ENCODE peak calls at places on chromosomes 7 and 10, in eight cellular contexts. One of them, this sample, is unnamed.
A peak's percentile ranks its signal among the peaks of the same experiment; 100 is the strongest.

GRCh38 chr7:88835147-88835728 is 39.7 kb upstream of the TEX47 start:
- DNase-seq in PC-3: peak; percentile 57
- DNase-seq in A549: peak; percentile 37
- DNase-seq in right lobe of liver: no peak
- DNase-seq in Calu3: peak; percentile 21
- DNase-seq in epithelial cell of esophagus: peak; percentile 45
- DNase-seq in AG10803: peak; percentile 4
- DNase-seq in heart right ventricle: no peak
- DNase-seq in this sample: peak; percentile 20

GRCh38 chr10:124701435-124701834 is 42.7 kb downstream of the FAM53B start:
- DNase-seq in AG10803: peak; percentile 29
- DNase-seq in Calu3: no peak
- DNase-seq in right lobe of liver: peak; percentile 85
- DNase-seq in epithelial cell of esophagus: no peak
- DNase-seq in PC-3: no peak
- DNase-seq in A549: no peak
- DNase-seq in heart right ventricle: peak; percentile 97
- DNase-seq in this sample: no peak

GRCh38 chr10:102596506-102596971 is 47.7 kb upstream of the TRIM8 start:
- DNase-seq in Calu3: peak; percentile 64
- DNase-seq in heart right ventricle: no peak
- DNase-seq in epithelial cell of esophagus: peak; percentile 75
- DNase-seq in PC-3: peak; percentile 68
- DNase-seq in AG10803: peak; percentile 57
- DNase-seq in A549: peak; percentile 66
- DNase-seq in right lobe of liver: no peak
- DNase-seq in this sample: peak; percentile 68

GRCh38 chr7:157521061-157521731 is 184.4 kb downstream of the DNAJB6 start:
- DNase-seq in PC-3: no peak
- DNase-seq in epithelial cell of esophagus: no peak
- DNase-seq in heart right ventricle: no peak
- DNase-seq in right lobe of liver: peak; percentile 46
- DNase-seq in AG10803: no peak
- DNase-seq in A549: no peak
- DNase-seq in Calu3: no peak
- DNase-seq in this sample: no peak

GRCh38 chr10:130394832-130395231 is 258.6 kb downstream of the GLRX3 start:
- DNase-seq in right lobe of liver: no peak
- DNase-seq in Calu3: no peak
- DNase-seq in PC-3: no peak
- DNase-seq in epithelial cell of esophagus: no peak
- DNase-seq in A549: no peak
- DNase-seq in AG10803: no peak
- DNase-seq in heart right ventricle: no peak
- DNase-seq in this sample: no peak

GRCh38 chr10:34145751-34146150 is 669.3 kb downstream of the PARD3 start:
- DNase-seq in heart right ventricle: no peak
- DNase-seq in right lobe of liver: no peak
- DNase-seq in epithelial cell of esophagus: no peak
- DNase-seq in A549: no peak
- DNase-seq in Calu3: no peak
- DNase-seq in PC-3: peak; percentile 72
- DNase-seq in AG10803: peak; percentile 39
- DNase-seq in this sample: no peak

GRCh38 chr10:11091517-11092102 is 73.9 kb downstream of the CELF2 start:
- DNase-seq in PC-3: no peak
- DNase-seq in right lobe of liver: no peak
- DNase-seq in epithelial cell of esophagus: no peak
- DNase-seq in Calu3: no peak
- DNase-seq in A549: no peak
- DNase-seq in AG10803: no peak
- DNase-seq in heart right ventricle: no peak
- DNase-seq in this sample: no peak

GRCh38 chr10:120480065-120480600 is 23.1 kb downstream of the PLPP4 start:
- DNase-seq in A549: no peak
- DNase-seq in Calu3: no peak
- DNase-seq in heart right ventricle: no peak
- DNase-seq in AG10803: peak; percentile 25
- DNase-seq in right lobe of liver: no peak
- DNase-seq in PC-3: peak; percentile 25
- DNase-seq in epithelial cell of esophagus: no peak
- DNase-seq in this sample: no peak

DNA sequence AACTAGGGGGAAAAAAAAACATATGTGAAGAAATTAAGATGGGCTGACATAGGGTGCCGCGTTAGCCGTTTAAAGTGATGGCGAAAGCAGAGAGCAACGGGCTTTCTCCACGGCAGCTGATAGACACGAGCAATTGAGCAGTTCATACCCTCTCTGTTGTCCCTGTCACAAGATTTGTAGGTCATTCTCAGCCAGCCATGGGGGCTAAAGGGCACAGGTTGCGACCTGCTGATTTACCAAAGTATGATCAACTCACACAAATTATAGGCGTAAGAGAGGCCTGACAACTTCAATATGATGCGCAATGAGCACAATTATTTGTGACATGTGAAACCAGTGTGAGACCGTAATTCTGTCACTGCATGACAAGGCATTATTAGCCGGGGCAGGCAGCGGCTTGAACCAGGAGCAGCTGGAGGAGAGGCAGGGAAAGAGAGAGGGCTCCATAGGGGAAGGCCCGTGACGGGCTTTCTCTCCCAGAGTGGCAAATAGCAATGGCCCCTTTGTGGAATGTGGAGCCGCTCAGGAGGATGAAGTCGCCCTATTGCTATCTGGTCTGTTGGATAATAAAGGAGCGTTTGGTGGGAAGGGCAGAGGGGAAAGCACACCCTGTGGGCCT is 195.1 kb upstream of the HABP2 start:
- DNase-seq in right lobe of liver: no peak
- DNase-seq in A549: no peak
- DNase-seq in PC-3: no peak
- DNase-seq in heart right ventricle: no peak
- DNase-seq in AG10803: no peak
- DNase-seq in epithelial cell of esophagus: no peak
- DNase-seq in Calu3: no peak
- DNase-seq in this sample: no peak
- TF ChIP-seq CTCF in right lobe of liver: no peak
- TF ChIP-seq CTCF in A549: no peak
- TF ChIP-seq CTCF in PC-3: no peak
- TF ChIP-seq CTCF in heart right ventricle: no peak
- TF ChIP-seq CTCF in AG10803: no peak
- TF ChIP-seq CTCF in epithelial cell of esophagus: no peak
- TF ChIP-seq CTCF in Calu3: no peak
- TF ChIP-seq CTCF in this sample: no peak

DNA sequence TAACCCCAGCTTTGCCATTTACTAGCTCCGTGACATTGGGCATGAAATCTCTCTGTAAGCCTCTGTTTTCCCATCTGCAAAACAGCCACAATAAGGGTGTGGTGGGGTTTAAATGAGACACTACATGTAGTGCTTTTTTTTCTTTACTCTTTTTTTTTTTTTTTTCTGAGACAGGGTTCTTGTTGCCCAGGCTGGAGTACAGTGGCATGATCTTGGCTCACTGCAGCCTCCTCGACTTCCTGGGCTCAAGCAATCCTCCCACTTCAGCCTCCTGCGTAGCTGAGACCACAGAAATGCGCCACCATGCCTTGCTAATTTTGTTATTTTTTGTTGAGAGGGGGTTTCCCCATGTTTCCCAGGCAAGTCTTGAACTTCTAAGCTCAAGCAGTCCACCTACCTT is 8.3 kb upstream of the DENND10 start:
- DNase-seq in AG10803: no peak
- DNase-seq in A549: no peak
- DNase-seq in right lobe of liver: no peak
- DNase-seq in heart right ventricle: no peak
- DNase-seq in PC-3: no peak
- DNase-seq in epithelial cell of esophagus: no peak
- DNase-seq in Calu3: no peak
- DNase-seq in this sample: no peak
- TF ChIP-seq CTCF in AG10803: no peak
- TF ChIP-seq CTCF in A549: no peak
- TF ChIP-seq CTCF in right lobe of liver: no peak
- TF ChIP-seq CTCF in heart right ventricle: no peak
- TF ChIP-seq CTCF in PC-3: no peak
- TF ChIP-seq CTCF in epithelial cell of esophagus: no peak
- TF ChIP-seq CTCF in Calu3: no peak
- TF ChIP-seq CTCF in this sample: no peak

GRCh38 chr7:130999926-131000325 is 265.9 kb upstream of the KLF14 start:
- DNase-seq in epithelial cell of esophagus: no peak
- DNase-seq in PC-3: no peak
- DNase-seq in A549: no peak
- DNase-seq in AG10803: no peak
- DNase-seq in right lobe of liver: no peak
- DNase-seq in heart right ventricle: no peak
- DNase-seq in Calu3: no peak
- DNase-seq in this sample: no peak
- TF ChIP-seq CTCF in epithelial cell of esophagus: no peak
- TF ChIP-seq CTCF in PC-3: no peak
- TF ChIP-seq CTCF in A549: no peak
- TF ChIP-seq CTCF in AG10803: no peak
- TF ChIP-seq CTCF in right lobe of liver: no peak
- TF ChIP-seq CTCF in heart right ventricle: no peak
- TF ChIP-seq CTCF in Calu3: no peak
- TF ChIP-seq CTCF in this sample: no peak

GRCh38 chr7:16647435-16647960 is 1.5 kb downstream of the BZW2 start:
- DNase-seq in heart right ventricle: no peak
- DNase-seq in PC-3: no peak
- DNase-seq in A549: no peak
- DNase-seq in epithelial cell of esophagus: no peak
- DNase-seq in AG10803: peak; percentile 37
- DNase-seq in right lobe of liver: no peak
- DNase-seq in Calu3: no peak
- DNase-seq in this sample: no peak

GRCh38 chr7:16650266-16650665 is 4.3 kb downstream of the BZW2 start:
- DNase-seq in heart right ventricle: no peak
- DNase-seq in PC-3: no peak
- DNase-seq in A549: no peak
- DNase-seq in Calu3: peak; percentile 26
- DNase-seq in AG10803: no peak
- DNase-seq in epithelial cell of esophagus: peak; percentile 73
- DNase-seq in right lobe of liver: no peak
- DNase-seq in this sample: no peak

GRCh38 chr7:16651391-16652254 is 5.6 kb downstream of the BZW2 start:
- DNase-seq in AG10803: no peak
- DNase-seq in Calu3: no peak
- DNase-seq in PC-3: no peak
- DNase-seq in right lobe of liver: no peak
- DNase-seq in epithelial cell of esophagus: no peak
- DNase-seq in A549: no peak
- DNase-seq in heart right ventricle: no peak
- DNase-seq in this sample: no peak

GRCh38 chr7:16648551-16648950 is 2.6 kb downstream of the BZW2 start:
- DNase-seq in A549: no peak
- DNase-seq in epithelial cell of esophagus: no peak
- DNase-seq in Calu3: peak; percentile 33
- DNase-seq in heart right ventricle: no peak
- DNase-seq in right lobe of liver: no peak
- DNase-seq in AG10803: no peak
- DNase-seq in PC-3: no peak
- DNase-seq in this sample: no peak

GRCh38 chr7:16649196-16649595 is 3.2 kb downstream of the BZW2 start:
- DNase-seq in epithelial cell of esophagus: peak; percentile 57
- DNase-seq in A549: no peak
- DNase-seq in Calu3: no peak
- DNase-seq in right lobe of liver: no peak
- DNase-seq in heart right ventricle: no peak
- DNase-seq in PC-3: peak; percentile 74
- DNase-seq in AG10803: no peak
- DNase-seq in this sample: no peak
- TF ChIP-seq CTCF in epithelial cell of esophagus: no peak
- TF ChIP-seq CTCF in A549: no peak
- TF ChIP-seq CTCF in Calu3: no peak
- TF ChIP-seq CTCF in right lobe of liver: no peak
- TF ChIP-seq CTCF in heart right ventricle: no peak
- TF ChIP-seq CTCF in PC-3: no peak
- TF ChIP-seq CTCF in AG10803: no peak
- TF ChIP-seq CTCF in this sample: no peak

GRCh38 chr7:101244385-101245146 is at the start of gene FIS1:
- DNase-seq in heart right ventricle: peak; percentile 92
- DNase-seq in A549: peak; percentile 93
- DNase-seq in AG10803: peak; percentile 84
- DNase-seq in Calu3: peak; percentile 90
- DNase-seq in right lobe of liver: peak; percentile 95
- DNase-seq in epithelial cell of esophagus: peak; percentile 94
- DNase-seq in PC-3: peak; percentile 86
- DNase-seq in this sample: peak; percentile 92
- TF ChIP-seq CTCF in heart right ventricle: peak; percentile 31
- TF ChIP-seq CTCF in A549: peak; percentile 75
- TF ChIP-seq CTCF in AG10803: peak; percentile 74
- TF ChIP-seq CTCF in Calu3: peak; percentile 66
- TF ChIP-seq CTCF in right lobe of liver: peak; percentile 95
- TF ChIP-seq CTCF in epithelial cell of esophagus: peak; percentile 77
- TF ChIP-seq CTCF in PC-3: peak; percentile 90
- TF ChIP-seq CTCF in this sample: peak; percentile 97